ENCODE peak calls at places on chromosomes 3 and 15, in four cellular contexts. One of them, this sample, is unnamed.

GRCh38 chr15:51193526-51193925 is 98.8 kb upstream of the TNFAIP8L3 start:
- DNase-seq in GM12878: no peak
- DNase-seq in IMR-90: no peak
- DNase-seq in K562: no peak
- DNase-seq in this sample: no peak

GRCh38 chr3:117600666-117601065 is 891.1 kb downstream of the TUSC7 start:
- DNase-seq in IMR-90: peak; percentile 80
- DNase-seq in GM12878: no peak
- DNase-seq in K562: no peak
- DNase-seq in this sample: no peak

GRCh38 chr3:134009345-134010000 is 20.3 kb downstream of the SLCO2A1 start:
- DNase-seq in GM12878: no peak
- DNase-seq in IMR-90: peak; percentile 52
- DNase-seq in K562: no peak
- DNase-seq in this sample: no peak

GRCh38 chr3:14511623-14511965 is 28.5 kb downstream of the GRIP2 start:
- DNase-seq in GM12878: no peak
- DNase-seq in K562: no peak
- DNase-seq in IMR-90: no peak
- DNase-seq in this sample: no peak

GRCh38 chr3:10983219-10983916 is 9.2 kb upstream of the SLC6A1 start:
- DNase-seq in K562: peak; percentile 80
- DNase-seq in IMR-90: peak; percentile 17
- DNase-seq in GM12878: no peak
- DNase-seq in this sample: peak; percentile 37

GRCh38 chr3:9250236-9250635 is 790 bp upstream of the SRGAP3 start:
- DNase-seq in IMR-90: no peak
- DNase-seq in K562: no peak
- DNase-seq in GM12878: no peak
- DNase-seq in this sample: no peak

GRCh38 chr15:86772369-86773059 is 692.8 kb downstream of the AGBL1 start:
- DNase-seq in GM12878: no peak
- DNase-seq in K562: no peak
- DNase-seq in IMR-90: no peak
- DNase-seq in this sample: no peak

GRCh38 chr3:191869738-191870418 is 408.9 kb downstream of the PYDC2 start:
- DNase-seq in GM12878: no peak
- DNase-seq in K562: no peak
- DNase-seq in IMR-90: no peak
- DNase-seq in this sample: no peak

GRCh38 chr15:30922469-30923311 is 19.0 kb downstream of the FAN1 start:
- DNase-seq in GM12878: no peak
- DNase-seq in IMR-90: peak; percentile 50
- DNase-seq in K562: no peak
- DNase-seq in this sample: no peak

GRCh38 chr15:76840830-76841460 is 64.2 kb downstream of the SCAPER start:
- DNase-seq in GM12878: no peak
- DNase-seq in K562: no peak
- DNase-seq in IMR-90: peak; percentile 64
- DNase-seq in this sample: peak; percentile 48

GRCh38 chr3:155519081-155519480 is 225.6 kb upstream of the STRIT1 start:
- DNase-seq in GM12878: no peak
- DNase-seq in IMR-90: no peak
- DNase-seq in K562: no peak
- DNase-seq in this sample: no peak

GRCh38 chr15:57924536-57924935 is 141.0 kb downstream of the ALDH1A2 start:
- DNase-seq in GM12878: no peak
- DNase-seq in K562: no peak
- DNase-seq in IMR-90: no peak
- DNase-seq in this sample: no peak

GRCh38 chr15:83365370-83365938 is 81.0 kb upstream of the BNC1 start:
- DNase-seq in K562: no peak
- DNase-seq in GM12878: no peak
- DNase-seq in IMR-90: peak; percentile 20
- DNase-seq in this sample: peak; percentile 32

GRCh38 chr3:141425523-141426233 is 57.4 kb downstream of the ZBTB38 start:
- DNase-seq in GM12878: no peak
- DNase-seq in K562: peak; percentile 25
- DNase-seq in IMR-90: peak; percentile 66
- DNase-seq in this sample: no peak

GRCh38 chr15:80168421-80168820 is 15.6 kb downstream of the FAH start:
- DNase-seq in GM12878: no peak
- DNase-seq in IMR-90: no peak
- DNase-seq in K562: no peak
- DNase-seq in this sample: no peak

GRCh38 chr15:65796610-65797012 is 4.5 kb upstream of the DENND4A start:
- DNase-seq in IMR-90: peak; percentile 71
- DNase-seq in GM12878: no peak
- DNase-seq in K562: no peak
- DNase-seq in this sample: peak; percentile 80

GRCh38 chr15:65792988-65793812 is 1.1 kb upstream of the DENND4A start:
- DNase-seq in GM12878: no peak
- DNase-seq in IMR-90: no peak
- DNase-seq in K562: no peak
- DNase-seq in this sample: no peak

GRCh38 chr15:65792130-65792987 is at the start of gene DENND4A:
- DNase-seq in GM12878: peak; percentile 97
- DNase-seq in IMR-90: peak; percentile 98
- DNase-seq in K562: peak; percentile 87
- DNase-seq in this sample: peak; percentile 99

GRCh38 chr15:65793813-65794104 is 1.7 kb upstream of the DENND4A start:
- DNase-seq in IMR-90: no peak
- DNase-seq in GM12878: no peak
- DNase-seq in K562: no peak
- DNase-seq in this sample: no peak

GRCh38 chr15:65795663-65796201 is 3.6 kb upstream of the DENND4A start:
- DNase-seq in GM12878: no peak
- DNase-seq in K562: no peak
- DNase-seq in IMR-90: no peak
- DNase-seq in this sample: no peak
- TF ChIP-seq USF2 in GM12878: no peak
- TF ChIP-seq USF2 in K562: no peak
- TF ChIP-seq USF2 in IMR-90: no peak
- TF ChIP-seq USF2 in this sample: no peak

GRCh38 chr15:73485372-73485771 is 42.4 kb downstream of the REC114 start:
- DNase-seq in K562: no peak
- DNase-seq in IMR-90: no peak
- DNase-seq in GM12878: no peak
- DNase-seq in this sample: no peak
- TF ChIP-seq ELK1 in K562: no peak
- TF ChIP-seq ELK1 in IMR-90: no peak
- TF ChIP-seq ELK1 in GM12878: no peak
- TF ChIP-seq ELK1 in this sample: no peak

GRCh38 chr3:99862208-99862607 is 44.5 kb downstream of the CMSS1 start:
- DNase-seq in IMR-90: peak; percentile 83
- DNase-seq in K562: no peak
- DNase-seq in GM12878: no peak
- DNase-seq in this sample: no peak
- TF ChIP-seq USF2 in IMR-90: no peak
- TF ChIP-seq USF2 in K562: no peak
- TF ChIP-seq USF2 in GM12878: no peak
- TF ChIP-seq USF2 in this sample: no peak

GRCh38 chr3:108153451-108153981 is 62.7 kb upstream of the CD47 start:
- DNase-seq in GM12878: no peak
- DNase-seq in IMR-90: peak; percentile 75
- DNase-seq in K562: peak; percentile 9
- DNase-seq in this sample: no peak
- TF ChIP-seq ELK1 in GM12878: no peak
- TF ChIP-seq ELK1 in IMR-90: no peak
- TF ChIP-seq ELK1 in K562: no peak
- TF ChIP-seq ELK1 in this sample: no peak

GRCh38 chr15:89576417-89576773 is 1.1 kb downstream of the TICRR start:
- DNase-seq in IMR-90: peak; percentile 9
- DNase-seq in GM12878: no peak
- DNase-seq in K562: no peak
- DNase-seq in this sample: peak; percentile 22
- TF ChIP-seq USF2 in IMR-90: no peak
- TF ChIP-seq USF2 in GM12878: no peak
- TF ChIP-seq USF2 in K562: no peak
- TF ChIP-seq USF2 in this sample: no peak

GRCh38 chr3:101193957-101194356 is 126.4 kb downstream of the IMPG2 start:
- DNase-seq in IMR-90: peak; percentile 33
- DNase-seq in K562: no peak
- DNase-seq in GM12878: no peak
- DNase-seq in this sample: peak; percentile 29

GRCh38 chr3:101185341-101185740 is 135.0 kb downstream of the IMPG2 start:
- DNase-seq in GM12878: no peak
- DNase-seq in K562: no peak
- DNase-seq in IMR-90: peak; percentile 53
- DNase-seq in this sample: no peak

GRCh38 chr3:101184111-101184510 is 136.3 kb downstream of the IMPG2 start:
- DNase-seq in GM12878: no peak
- DNase-seq in IMR-90: no peak
- DNase-seq in K562: no peak
- DNase-seq in this sample: no peak

DNA sequence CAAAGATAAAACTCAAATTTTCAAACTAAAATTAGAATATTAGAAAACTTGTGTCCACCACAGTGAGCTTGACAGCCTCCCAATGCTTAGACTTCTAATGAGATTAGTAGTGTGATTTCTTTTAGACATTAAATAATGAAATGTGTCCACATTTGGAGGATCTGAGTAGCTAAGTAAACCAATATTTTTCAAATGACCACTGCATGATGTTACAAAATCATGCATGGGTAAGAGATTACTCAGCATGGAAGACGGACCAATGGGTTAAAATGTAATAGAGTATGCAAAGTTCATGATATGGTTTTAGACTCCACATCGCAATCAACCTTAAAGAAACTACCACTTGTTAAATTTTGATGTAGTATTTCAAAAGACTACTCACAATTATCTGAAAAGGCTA is 130.6 kb downstream of the IMPG2 start:
- DNase-seq in IMR-90: peak; percentile 82
- DNase-seq in GM12878: no peak
- DNase-seq in K562: no peak
- DNase-seq in this sample: no peak
- TF ChIP-seq ELK1 in IMR-90: no peak
- TF ChIP-seq ELK1 in GM12878: no peak
- TF ChIP-seq ELK1 in K562: no peak
- TF ChIP-seq ELK1 in this sample: no peak